ENCODE peak calls at places on chromosomes 6 and 20, in seven cellular contexts. One of them, this sample, is unnamed.

GRCh38 chr20:56411759-56412472 is at the start of gene CASS4:
- DNase-seq in activated CD4-positive, alpha-beta T cell treated with anti-CD3 and anti-CD28 coated beads, Interleukin-2, amount 50 U/mL, for 24 hours: no peak
- DNase-seq in cardiac muscle cell: peak
- DNase-seq in EH: peak
- DNase-seq in bronchial epithelial cell: no peak
- DNase-seq in NAMALWA: no peak
- DNase-seq in amygdala: no peak
- DNase-seq in this sample: peak

GRCh38 chr20:44643596-44644383 is 7.7 kb downstream of the ADA start:
- DNase-seq in bronchial epithelial cell: peak
- DNase-seq in EH: peak
- DNase-seq in NAMALWA: no peak
- DNase-seq in cardiac muscle cell: peak
- DNase-seq in activated CD4-positive, alpha-beta T cell treated with anti-CD3 and anti-CD28 coated beads, Interleukin-2, amount 50 U/mL, for 24 hours: no peak
- DNase-seq in amygdala: no peak
- DNase-seq in this sample: no peak

GRCh38 chr20:25039697-25040437 is 18.1 kb downstream of the ACSS1 start:
- DNase-seq in cardiac muscle cell: peak
- DNase-seq in amygdala: peak
- DNase-seq in bronchial epithelial cell: peak
- DNase-seq in EH: peak
- DNase-seq in NAMALWA: no peak
- DNase-seq in activated CD4-positive, alpha-beta T cell treated with anti-CD3 and anti-CD28 coated beads, Interleukin-2, amount 50 U/mL, for 24 hours: no peak
- DNase-seq in this sample: no peak

GRCh38 chr6:151675746-151676459 is 131.6 kb upstream of the ESR1 start:
- DNase-seq in amygdala: no peak
- DNase-seq in NAMALWA: peak
- DNase-seq in activated CD4-positive, alpha-beta T cell treated with anti-CD3 and anti-CD28 coated beads, Interleukin-2, amount 50 U/mL, for 24 hours: no peak
- DNase-seq in EH: peak
- DNase-seq in cardiac muscle cell: peak
- DNase-seq in bronchial epithelial cell: peak
- DNase-seq in this sample: peak

GRCh38 chr6:70314240-70314639 is 11.4 kb upstream of the COL9A1 start:
- DNase-seq in bronchial epithelial cell: no peak
- DNase-seq in NAMALWA: no peak
- DNase-seq in EH: peak
- DNase-seq in cardiac muscle cell: peak
- DNase-seq in amygdala: no peak
- DNase-seq in activated CD4-positive, alpha-beta T cell treated with anti-CD3 and anti-CD28 coated beads, Interleukin-2, amount 50 U/mL, for 24 hours: no peak
- DNase-seq in this sample: no peak

GRCh38 chr6:129251669-129252376 is 368.9 kb downstream of the LAMA2 start:
- DNase-seq in activated CD4-positive, alpha-beta T cell treated with anti-CD3 and anti-CD28 coated beads, Interleukin-2, amount 50 U/mL, for 24 hours: no peak
- DNase-seq in amygdala: peak
- DNase-seq in NAMALWA: peak
- DNase-seq in bronchial epithelial cell: peak
- DNase-seq in cardiac muscle cell: peak
- DNase-seq in EH: peak
- DNase-seq in this sample: peak

GRCh38 chr20:50777373-50777772 is 17.5 kb upstream of the BCAS4 start:
- DNase-seq in amygdala: no peak
- DNase-seq in bronchial epithelial cell: no peak
- DNase-seq in EH: no peak
- DNase-seq in activated CD4-positive, alpha-beta T cell treated with anti-CD3 and anti-CD28 coated beads, Interleukin-2, amount 50 U/mL, for 24 hours: no peak
- DNase-seq in cardiac muscle cell: no peak
- DNase-seq in NAMALWA: no peak
- DNase-seq in this sample: no peak

GRCh38 chr6:108616544-108616943 is 55.8 kb downstream of the FOXO3 start:
- DNase-seq in activated CD4-positive, alpha-beta T cell treated with anti-CD3 and anti-CD28 coated beads, Interleukin-2, amount 50 U/mL, for 24 hours: no peak
- DNase-seq in EH: peak
- DNase-seq in NAMALWA: no peak
- DNase-seq in amygdala: no peak
- DNase-seq in cardiac muscle cell: peak
- DNase-seq in bronchial epithelial cell: no peak
- DNase-seq in this sample: no peak

GRCh38 chr6:124961784-124962611 is at the start of gene RNF217:
- DNase-seq in bronchial epithelial cell: peak
- DNase-seq in EH: peak
- DNase-seq in activated CD4-positive, alpha-beta T cell treated with anti-CD3 and anti-CD28 coated beads, Interleukin-2, amount 50 U/mL, for 24 hours: no peak
- DNase-seq in amygdala: peak
- DNase-seq in cardiac muscle cell: peak
- DNase-seq in NAMALWA: no peak
- DNase-seq in this sample: peak

GRCh38 chr6:18595774-18596528 is 208.8 kb downstream of the RNF144B start:
- DNase-seq in activated CD4-positive, alpha-beta T cell treated with anti-CD3 and anti-CD28 coated beads, Interleukin-2, amount 50 U/mL, for 24 hours: no peak
- DNase-seq in amygdala: peak
- DNase-seq in EH: peak
- DNase-seq in cardiac muscle cell: peak
- DNase-seq in bronchial epithelial cell: peak
- DNase-seq in NAMALWA: peak
- DNase-seq in this sample: peak

GRCh38 chr6:168039849-168040248 is 39.2 kb downstream of the FRMD1 start:
- DNase-seq in activated CD4-positive, alpha-beta T cell treated with anti-CD3 and anti-CD28 coated beads, Interleukin-2, amount 50 U/mL, for 24 hours: no peak
- DNase-seq in cardiac muscle cell: no peak
- DNase-seq in bronchial epithelial cell: no peak
- DNase-seq in EH: no peak
- DNase-seq in NAMALWA: no peak
- DNase-seq in amygdala: no peak
- DNase-seq in this sample: no peak

GRCh38 chr20:58192567-58192966 is 35.9 kb downstream of the ANKRD60 start:
- DNase-seq in activated CD4-positive, alpha-beta T cell treated with anti-CD3 and anti-CD28 coated beads, Interleukin-2, amount 50 U/mL, for 24 hours: peak
- DNase-seq in NAMALWA: peak
- DNase-seq in amygdala: no peak
- DNase-seq in cardiac muscle cell: no peak
- DNase-seq in bronchial epithelial cell: no peak
- DNase-seq in EH: no peak
- DNase-seq in this sample: no peak

GRCh38 chr6:14674458-14674857 is 556.9 kb downstream of the CD83 start:
- DNase-seq in NAMALWA: no peak
- DNase-seq in bronchial epithelial cell: peak
- DNase-seq in EH: no peak
- DNase-seq in activated CD4-positive, alpha-beta T cell treated with anti-CD3 and anti-CD28 coated beads, Interleukin-2, amount 50 U/mL, for 24 hours: no peak
- DNase-seq in amygdala: no peak
- DNase-seq in cardiac muscle cell: no peak
- DNase-seq in this sample: no peak

GRCh38 chr6:77038801-77039200 is 424.5 kb downstream of the HTR1B start:
- DNase-seq in EH: peak
- DNase-seq in bronchial epithelial cell: no peak
- DNase-seq in cardiac muscle cell: peak
- DNase-seq in activated CD4-positive, alpha-beta T cell treated with anti-CD3 and anti-CD28 coated beads, Interleukin-2, amount 50 U/mL, for 24 hours: no peak
- DNase-seq in NAMALWA: no peak
- DNase-seq in amygdala: no peak
- DNase-seq in this sample: no peak

GRCh38 chr6:15623282-15624116 is 39.3 kb downstream of the DTNBP1 start:
- DNase-seq in NAMALWA: peak
- DNase-seq in EH: peak
- DNase-seq in activated CD4-positive, alpha-beta T cell treated with anti-CD3 and anti-CD28 coated beads, Interleukin-2, amount 50 U/mL, for 24 hours: no peak
- DNase-seq in bronchial epithelial cell: peak
- DNase-seq in amygdala: no peak
- DNase-seq in cardiac muscle cell: peak
- DNase-seq in this sample: peak

GRCh38 chr6:2795960-2796359 is 30.8 kb downstream of the WRNIP1 start:
- DNase-seq in EH: no peak
- DNase-seq in activated CD4-positive, alpha-beta T cell treated with anti-CD3 and anti-CD28 coated beads, Interleukin-2, amount 50 U/mL, for 24 hours: no peak
- DNase-seq in NAMALWA: no peak
- DNase-seq in bronchial epithelial cell: no peak
- DNase-seq in amygdala: no peak
- DNase-seq in cardiac muscle cell: no peak
- DNase-seq in this sample: no peak

GRCh38 chr6:5695260-5696245 is 311.2 kb downstream of the NRN1 start:
- DNase-seq in amygdala: no peak
- DNase-seq in NAMALWA: no peak
- DNase-seq in bronchial epithelial cell: peak
- DNase-seq in activated CD4-positive, alpha-beta T cell treated with anti-CD3 and anti-CD28 coated beads, Interleukin-2, amount 50 U/mL, for 24 hours: no peak
- DNase-seq in cardiac muscle cell: peak
- DNase-seq in EH: peak
- DNase-seq in this sample: no peak

GRCh38 chr6:132820629-132821381 is 6.4 kb downstream of the RPS12 start:
- DNase-seq in bronchial epithelial cell: no peak
- DNase-seq in activated CD4-positive, alpha-beta T cell treated with anti-CD3 and anti-CD28 coated beads, Interleukin-2, amount 50 U/mL, for 24 hours: no peak
- DNase-seq in cardiac muscle cell: no peak
- DNase-seq in EH: peak
- DNase-seq in amygdala: no peak
- DNase-seq in NAMALWA: peak
- DNase-seq in this sample: no peak

GRCh38 chr20:44692932-44693476 is 22.2 kb upstream of the CCN5 start:
- DNase-seq in EH: peak
- DNase-seq in amygdala: no peak
- DNase-seq in cardiac muscle cell: peak
- DNase-seq in NAMALWA: no peak
- DNase-seq in activated CD4-positive, alpha-beta T cell treated with anti-CD3 and anti-CD28 coated beads, Interleukin-2, amount 50 U/mL, for 24 hours: no peak
- DNase-seq in bronchial epithelial cell: peak
- DNase-seq in this sample: no peak

GRCh38 chr6:166387642-166388325 is 5.0 kb upstream of the MPC1 start:
- DNase-seq in EH: no peak
- DNase-seq in amygdala: no peak
- DNase-seq in bronchial epithelial cell: no peak
- DNase-seq in NAMALWA: no peak
- DNase-seq in cardiac muscle cell: no peak
- DNase-seq in activated CD4-positive, alpha-beta T cell treated with anti-CD3 and anti-CD28 coated beads, Interleukin-2, amount 50 U/mL, for 24 hours: no peak
- DNase-seq in this sample: no peak

GRCh38 chr6:33426590-33427563 is 7.0 kb downstream of the SYNGAP1 start:
- DNase-seq in cardiac muscle cell: no peak
- DNase-seq in amygdala: peak
- DNase-seq in NAMALWA: peak
- DNase-seq in activated CD4-positive, alpha-beta T cell treated with anti-CD3 and anti-CD28 coated beads, Interleukin-2, amount 50 U/mL, for 24 hours: no peak
- DNase-seq in EH: no peak
- DNase-seq in bronchial epithelial cell: no peak
- DNase-seq in this sample: no peak

GRCh38 chr6:108946695-108947094 is 98.5 kb downstream of the ARMC2 start:
- DNase-seq in NAMALWA: no peak
- DNase-seq in EH: peak
- DNase-seq in cardiac muscle cell: peak
- DNase-seq in activated CD4-positive, alpha-beta T cell treated with anti-CD3 and anti-CD28 coated beads, Interleukin-2, amount 50 U/mL, for 24 hours: no peak
- DNase-seq in bronchial epithelial cell: no peak
- DNase-seq in amygdala: no peak
- DNase-seq in this sample: no peak

GRCh38 chr20:41064377-41064776 is 35.8 kb downstream of the TOP1 start:
- DNase-seq in NAMALWA: no peak
- DNase-seq in EH: no peak
- DNase-seq in activated CD4-positive, alpha-beta T cell treated with anti-CD3 and anti-CD28 coated beads, Interleukin-2, amount 50 U/mL, for 24 hours: no peak
- DNase-seq in cardiac muscle cell: no peak
- DNase-seq in bronchial epithelial cell: no peak
- DNase-seq in amygdala: no peak
- DNase-seq in this sample: no peak

GRCh38 chr6:1554881-1555569 is 54.7 kb upstream of the FOXC1 start:
- DNase-seq in NAMALWA: no peak
- DNase-seq in EH: peak
- DNase-seq in activated CD4-positive, alpha-beta T cell treated with anti-CD3 and anti-CD28 coated beads, Interleukin-2, amount 50 U/mL, for 24 hours: peak
- DNase-seq in cardiac muscle cell: peak
- DNase-seq in bronchial epithelial cell: no peak
- DNase-seq in amygdala: peak
- DNase-seq in this sample: peak

GRCh38 chr6:44932651-44933091 is 395.5 kb upstream of the RUNX2 start:
- DNase-seq in bronchial epithelial cell: no peak
- DNase-seq in EH: no peak
- DNase-seq in amygdala: no peak
- DNase-seq in cardiac muscle cell: no peak
- DNase-seq in activated CD4-positive, alpha-beta T cell treated with anti-CD3 and anti-CD28 coated beads, Interleukin-2, amount 50 U/mL, for 24 hours: no peak
- DNase-seq in NAMALWA: no peak
- DNase-seq in this sample: no peak

GRCh38 chr6:40456390-40457013 is 130.7 kb downstream of the LRFN2 start:
- DNase-seq in EH: no peak
- DNase-seq in amygdala: peak
- DNase-seq in activated CD4-positive, alpha-beta T cell treated with anti-CD3 and anti-CD28 coated beads, Interleukin-2, amount 50 U/mL, for 24 hours: no peak
- DNase-seq in bronchial epithelial cell: no peak
- DNase-seq in NAMALWA: no peak
- DNase-seq in cardiac muscle cell: no peak
- DNase-seq in this sample: no peak

This sample was measured in KG1.